ENCODE peak calls at places on chromosome 18, in five cellular contexts. One of them, this sample, is unnamed.

GRCh38 chr18:61949946-61950345 is 57.1 kb upstream of the RNF152 start:
- DNase-seq in spleen: no peak
- DNase-seq in lower lobe of right lung: no peak
- DNase-seq in T follicular helper cell: no peak
- DNase-seq in AG09309: no peak
- DNase-seq in this sample: no peak

GRCh38 chr18:75360206-75360605 is 67.3 kb downstream of the SMIM21 start:
- DNase-seq in spleen: no peak
- DNase-seq in lower lobe of right lung: no peak
- DNase-seq in T follicular helper cell: no peak
- DNase-seq in AG09309: no peak
- DNase-seq in this sample: no peak

GRCh38 chr18:6837904-6838303 is 108.4 kb downstream of the ARHGAP28 start:
- DNase-seq in spleen: no peak
- DNase-seq in lower lobe of right lung: no peak
- DNase-seq in T follicular helper cell: no peak
- DNase-seq in AG09309: no peak
- DNase-seq in this sample: no peak

GRCh38 chr18:79478484-79479113 is 82.9 kb downstream of the NFATC1 start:
- DNase-seq in spleen: peak
- DNase-seq in lower lobe of right lung: peak
- DNase-seq in T follicular helper cell: no peak
- DNase-seq in AG09309: no peak
- DNase-seq in this sample: no peak

GRCh38 chr18:63074987-63075404 is 244.6 kb downstream of the BCL2 start:
- DNase-seq in spleen: peak
- DNase-seq in lower lobe of right lung: peak
- DNase-seq in T follicular helper cell: peak
- DNase-seq in AG09309: no peak
- DNase-seq in this sample: no peak

GRCh38 chr18:50636366-50637057 is 76.6 kb downstream of the MAPK4 start:
- DNase-seq in spleen: no peak
- DNase-seq in lower lobe of right lung: no peak
- DNase-seq in T follicular helper cell: no peak
- DNase-seq in AG09309: no peak
- DNase-seq in this sample: no peak

GRCh38 chr18:26977791-26978190 is 112.3 kb upstream of the AQP4 start:
- DNase-seq in spleen: no peak
- DNase-seq in lower lobe of right lung: no peak
- DNase-seq in T follicular helper cell: no peak
- DNase-seq in AG09309: no peak
- DNase-seq in this sample: no peak

GRCh38 chr18:58605027-58606020 is 23.6 kb downstream of the ALPK2 start:
- DNase-seq in spleen: no peak
- DNase-seq in lower lobe of right lung: no peak
- DNase-seq in T follicular helper cell: peak
- DNase-seq in AG09309: no peak
- DNase-seq in this sample: no peak

GRCh38 chr18:61992923-61993322 is 100.1 kb upstream of the RNF152 start:
- DNase-seq in spleen: no peak
- DNase-seq in lower lobe of right lung: no peak
- DNase-seq in T follicular helper cell: no peak
- DNase-seq in AG09309: peak
- DNase-seq in this sample: peak

GRCh38 chr18:31197676-31198075 is 35.0 kb upstream of the DSC1 start:
- DNase-seq in spleen: no peak
- DNase-seq in lower lobe of right lung: no peak
- DNase-seq in T follicular helper cell: no peak
- DNase-seq in AG09309: no peak
- DNase-seq in this sample: no peak

GRCh38 chr18:22082408-22082807 is 87.0 kb upstream of the GATA6 start:
- DNase-seq in spleen: no peak
- DNase-seq in lower lobe of right lung: no peak
- DNase-seq in T follicular helper cell: no peak
- DNase-seq in AG09309: no peak
- DNase-seq in this sample: no peak

GRCh38 chr18:74457743-74458465 is 796 bp upstream of the DIPK1C start:
- DNase-seq in spleen: no peak
- DNase-seq in lower lobe of right lung: no peak
- DNase-seq in T follicular helper cell: no peak
- DNase-seq in AG09309: no peak
- DNase-seq in this sample: no peak

GRCh38 chr18:76496200-76496890 is 1.3 kb upstream of the ZNF516 start:
- DNase-seq in spleen: peak
- DNase-seq in lower lobe of right lung: peak
- DNase-seq in T follicular helper cell: no peak
- DNase-seq in AG09309: no peak
- DNase-seq in this sample: no peak

GRCh38 chr18:68221116-68221724 is 493.7 kb downstream of the TMX3 start:
- DNase-seq in spleen: no peak
- DNase-seq in lower lobe of right lung: no peak
- DNase-seq in T follicular helper cell: no peak
- DNase-seq in AG09309: no peak
- DNase-seq in this sample: no peak

GRCh38 chr18:45806226-45806625 is 19.2 kb upstream of the SIGLEC15 start:
- DNase-seq in spleen: no peak
- DNase-seq in lower lobe of right lung: no peak
- DNase-seq in T follicular helper cell: no peak
- DNase-seq in AG09309: no peak
- DNase-seq in this sample: no peak

GRCh38 chr18:51162617-51163016 is 34.9 kb downstream of the MEX3C start:
- DNase-seq in spleen: no peak
- DNase-seq in lower lobe of right lung: no peak
- DNase-seq in T follicular helper cell: no peak
- DNase-seq in AG09309: no peak
- DNase-seq in this sample: no peak

GRCh38 chr18:51250006-51250405 is 52.5 kb upstream of the MEX3C start:
- DNase-seq in spleen: no peak
- DNase-seq in lower lobe of right lung: no peak
- DNase-seq in T follicular helper cell: no peak
- DNase-seq in AG09309: no peak
- DNase-seq in this sample: no peak

GRCh38 chr18:28884304-28884703 is 707.4 kb upstream of the CDH2 start:
- DNase-seq in spleen: no peak
- DNase-seq in lower lobe of right lung: no peak
- DNase-seq in T follicular helper cell: no peak
- DNase-seq in AG09309: no peak
- DNase-seq in this sample: no peak

GRCh38 chr18:32289480-32290075 is 99.7 kb downstream of the MEP1B start:
- DNase-seq in spleen: no peak
- DNase-seq in lower lobe of right lung: no peak
- DNase-seq in T follicular helper cell: no peak
- DNase-seq in AG09309: peak
- DNase-seq in this sample: no peak

GRCh38 chr18:74880706-74881289 is 283.1 kb downstream of the ZNF407 start:
- DNase-seq in spleen: no peak
- DNase-seq in lower lobe of right lung: no peak
- DNase-seq in T follicular helper cell: no peak
- DNase-seq in AG09309: no peak
- DNase-seq in this sample: no peak

GRCh38 chr18:80147418-80148315 is 38.6 kb downstream of the ADNP2 start:
- DNase-seq in spleen: peak
- DNase-seq in lower lobe of right lung: peak
- DNase-seq in T follicular helper cell: peak
- DNase-seq in AG09309: peak
- DNase-seq in this sample: no peak

GRCh38 chr18:75063615-75064512 is 145.1 kb downstream of the PTGR3 start:
- DNase-seq in spleen: no peak
- DNase-seq in lower lobe of right lung: no peak
- DNase-seq in T follicular helper cell: no peak
- DNase-seq in AG09309: no peak
- DNase-seq in this sample: no peak

GRCh38 chr18:13548106-13548819 is 178.1 kb downstream of the FAM210A start:
- DNase-seq in spleen: no peak
- DNase-seq in lower lobe of right lung: no peak
- DNase-seq in T follicular helper cell: no peak
- DNase-seq in AG09309: no peak
- DNase-seq in this sample: no peak

GRCh38 chr18:40096675-40097074 is 1858.4 kb upstream of the PIK3C3 start:
- DNase-seq in spleen: no peak
- DNase-seq in lower lobe of right lung: no peak
- DNase-seq in T follicular helper cell: no peak
- DNase-seq in AG09309: no peak
- DNase-seq in this sample: no peak

GRCh38 chr18:60508108-60508507 is 135.5 kb upstream of the MC4R start:
- DNase-seq in spleen: no peak
- DNase-seq in lower lobe of right lung: no peak
- DNase-seq in T follicular helper cell: no peak
- DNase-seq in AG09309: no peak
- DNase-seq in this sample: no peak

GRCh38 chr18:48975817-48976649 is 25.3 kb upstream of the SMAD7 start:
- DNase-seq in spleen: peak
- DNase-seq in lower lobe of right lung: peak
- DNase-seq in T follicular helper cell: peak
- DNase-seq in AG09309: no peak
- DNase-seq in this sample: no peak

GRCh38 chr18:70598406-70598805 is 309.6 kb downstream of the SOCS6 start:
- DNase-seq in spleen: no peak
- DNase-seq in lower lobe of right lung: no peak
- DNase-seq in T follicular helper cell: no peak
- DNase-seq in AG09309: no peak
- DNase-seq in this sample: no peak

GRCh38 chr18:961644-962355 is 57.1 kb downstream of the ADCYAP1 start:
- DNase-seq in spleen: no peak
- DNase-seq in lower lobe of right lung: no peak
- DNase-seq in T follicular helper cell: peak
- DNase-seq in AG09309: peak
- DNase-seq in this sample: peak

GRCh38 chr18:770583-770961 is 41.5 kb downstream of the YES1 start:
- DNase-seq in spleen: no peak
- DNase-seq in lower lobe of right lung: no peak
- DNase-seq in T follicular helper cell: no peak
- DNase-seq in AG09309: no peak
- DNase-seq in this sample: no peak

GRCh38 chr18:63342206-63342605 is 22.6 kb upstream of the BCL2 start:
- DNase-seq in spleen: no peak
- DNase-seq in lower lobe of right lung: no peak
- DNase-seq in T follicular helper cell: no peak
- DNase-seq in AG09309: no peak
- DNase-seq in this sample: no peak

This sample was measured in GM04503.